ENCODE peak calls at places on chromosome 9, in seven cellular contexts. J, K, P, N, Y, U and D are unnamed samples.

GRCh38 chr9:36584626-36585460 is 12.1 kb downstream of the MELK start:
- DNase-seq in N (peak), P (peak), J (peak), U (no peak), K (no peak), Y (peak), D (no peak)

GRCh38 chr9:112867275-112867991 is 23.2 kb downstream of the SLC46A2 start:
- DNase-seq in N (peak), Y (peak), P (peak), J (peak), K (peak), U (no peak), D (no peak)

GRCh38 chr9:129006328-129007034 is 21.6 kb downstream of the SH3GLB2 start:
- DNase-seq in J (peak), Y (peak), K (peak), U (peak), P (peak), N (peak), D (no peak)

GRCh38 chr9:122398371-122398924 is 27.6 kb downstream of the PTGS1 start:
- DNase-seq in N (no peak), U (no peak), J (no peak), K (no peak), Y (no peak), P (no peak), D (no peak)

GRCh38 chr9:13171261-13171660 is 108.2 kb downstream of the MPDZ start:
- DNase-seq in P (no peak), Y (no peak), U (no peak), J (no peak), N (no peak), K (no peak), D (no peak)

GRCh38 chr9:126520453-126520852 is 93.3 kb upstream of the LMX1B start:
- DNase-seq in Y (no peak), K (no peak), U (no peak), N (no peak), P (no peak), J (no peak), D (no peak)

GRCh38 chr9:114065304-114065703 is 12.8 kb downstream of the AMBP start:
- DNase-seq in J (no peak), U (no peak), K (no peak), Y (no peak), P (no peak), N (no peak), D (no peak)

GRCh38 chr9:136133191-136133958 is 14.7 kb upstream of the TMEM250 start:
- DNase-seq in K (no peak), P (peak), U (peak), J (peak), N (peak), Y (no peak), D (no peak)

GRCh38 chr9:127553793-127554192 is 58.3 kb upstream of the STXBP1 start:
- DNase-seq in P (no peak), K (no peak), Y (no peak), U (no peak), N (no peak), J (no peak), D (no peak)

GRCh38 chr9:35816708-35817107 is 1.9 kb upstream of the HINT2 start:
- DNase-seq in K (no peak), J (no peak), Y (no peak), P (no peak), N (peak), U (peak), D (no peak)

GRCh38 chr9:93169444-93169843 is 14.5 kb upstream of the WNK2 start:
- DNase-seq in J (no peak), K (no peak), U (no peak), N (no peak), P (no peak), Y (no peak), D (no peak)

GRCh38 chr9:126861707-126862460 is 1.4 kb downstream of the ZBTB34 start:
- DNase-seq in N (peak), Y (peak), J (no peak), U (no peak), K (no peak), P (no peak), D (no peak)